ENCODE peak calls at places on chromosomes 1 and 21, in four cellular contexts. L is left ventricle myocardium inferior, F is ovary, J is tibial nerve. D is an unnamed sample. For H3K4me1, the result is how much of the 10 kb centered on the place peaks cover.

GRCh38 chr1:189357317-189357716 is 1120.3 kb downstream of the BRINP3 start:
- DNase-seq in L (no peak), F (no peak), J (no peak), D (no peak)

GRCh38 chr1:34684246-34684645 is 70.6 kb upstream of the GJB5 start:
- DNase-seq in L (no peak), F (no peak), J (no peak), D (no peak)

GRCh38 chr1:193066606-193067005 is 7.2 kb downstream of the RO60 start:
- DNase-seq in L (no peak), F (no peak), J (no peak), D (no peak)

GRCh38 chr21:43866659-43867331 is 1.8 kb downstream of the AGPAT3 start:
- DNase-seq in L (no peak), F (no peak), J (no peak), D (no peak)

GRCh38 chr1:156943756-156944155 is 23.3 kb downstream of the LRRC71 start:
- DNase-seq in L (no peak), F (no peak), J (no peak), D (no peak)

GRCh38 chr1:161068306-161069200 is 1.1 kb downstream of the ARHGAP30 start:
- DNase-seq in L (peak), F (no peak), J (no peak), D (peak)

GRCh38 chr1:234644928-234645327 is 35.0 kb upstream of the IRF2BP2 start:
- DNase-seq in L (no peak), F (no peak), J (no peak), D (no peak)

GRCh38 chr1:45508295-45509151 is 8.4 kb downstream of the MMACHC start:
- DNase-seq in L (no peak), F (no peak), J (no peak), D (no peak)

GRCh38 chr1:205450448-205450847 is 5.4 kb downstream of the BLACAT1 start:
- DNase-seq in L (no peak), F (no peak), J (no peak), D (no peak)

GRCh38 chr1:89550995-89551394 is 26.4 kb downstream of the LRRC8B start:
- DNase-seq in L (no peak), F (no peak), J (no peak), D (no peak)

GRCh38 chr1:92329356-92330129 is 30.7 kb downstream of the RPAP2 start:
- DNase-seq in L (no peak), F (no peak), J (no peak), D (no peak)

GRCh38 chr1:179742717-179743678 is at the start of gene FAM163A:
- DNase-seq in L (no peak), F (no peak), J (no peak), D (no peak)

GRCh38 chr1:44240802-44241671 is 27.8 kb downstream of the DMAP1 start:
- DNase-seq in L (no peak), F (no peak), J (no peak), D (no peak)

GRCh38 chr1:175481126-175482071 is 262.0 kb downstream of the TNR start:
- DNase-seq in L (no peak), F (no peak), J (no peak), D (no peak)

GRCh38 chr1:184354719-184355118 is 32.1 kb upstream of the C1orf21 start:
- DNase-seq in L (no peak), F (no peak), J (no peak), D (no peak)

GRCh38 chr1:226629896-226630550 is 81.5 kb downstream of the STUM start:
- DNase-seq in L (no peak), F (peak), J (no peak), D (no peak)

GRCh38 chr1:207959141-207959825 is 48.4 kb upstream of the CD34 start:
- DNase-seq in L (peak), F (peak), J (peak), D (peak)

GRCh38 chr1:24186031-24186710 is 918 bp downstream of the IFNLR1 start:
- DNase-seq in L (no peak), F (no peak), J (no peak), D (no peak)

GRCh38 chr1:40841602-40842001 is 20.6 kb downstream of the CITED4 start:
- DNase-seq in L (no peak), F (no peak), J (no peak), D (no peak)

GRCh38 chr1:248849637-248850036 is 9.2 kb downstream of the ZNF692 start:
- DNase-seq in L (no peak), F (no peak), J (no peak), D (no peak)

GRCh38 chr1:30911061-30911954 is 2.8 kb upstream of the SDC3 start:
- DNase-seq in L (peak), F (peak), J (peak), D (peak)

GRCh38 chr1:225834417-225835329 is 24.7 kb downstream of the EPHX1 start:
- DNase-seq in L (peak), F (peak), J (peak), D (no peak)

GRCh38 chr1:90782046-90782445 is 64.9 kb upstream of the BARHL2 start:
- DNase-seq in L (no peak), F (no peak), J (no peak), D (no peak)

GRCh38 chr1:182604835-182605164 is 611 bp upstream of the RGS16 start:
- DNase-seq in L (no peak), F (no peak), J (no peak), D (no peak)

GRCh38 chr1:31800677-31800967 is 15.2 kb downstream of the SPOCD1 start:
- DNase-seq in L (no peak), F (peak), J (no peak), D (no peak)

GRCh38 chr1:93448292-93448982 is 519 bp downstream of the FNBP1L start:
- DNase-seq in L (peak), F (peak), J (no peak), D (peak)

GRCh38 chr1:91613594-91613993 is 112.9 kb downstream of the CDC7 start:
- DNase-seq in L (no peak), F (no peak), J (no peak), D (no peak)

GRCh38 chr1:153120945-153121344 is 7.6 kb upstream of the SPRR2F start:
- DNase-seq in L (no peak), F (no peak), J (no peak), D (no peak)

GRCh38 chr1:48225579-48225978 is 3.1 kb downstream of the SLC5A9 start:
- DNase-seq in L (no peak), F (no peak), J (no peak), D (no peak)

GRCh38 chr1:24886241-24886640 is 43.8 kb downstream of the RUNX3 start:
- DNase-seq in L (no peak), F (peak), J (no peak), D (no peak)

GRCh38 chr1:42173155-42173933 is 8.8 kb upstream of the GUCA2A start:
- DNase-seq in L (peak), F (peak), J (peak), D (peak)

GRCh38 chr1:9714257-9714718 is 62.8 kb downstream of the PIK3CD start:
- DNase-seq in L (no peak), F (no peak), J (no peak), D (no peak)
- H3K4me1 ChIP-seq in L (under half), F (under half), J (under half), D (under half)

GRCh38 chr21:37449302-37449937 is 82.8 kb downstream of the DYRK1A start:
- DNase-seq in L (no peak), F (no peak), J (no peak), D (no peak)
- H3K4me1 ChIP-seq in L (half or more), F (under half), J (half or more), D (half or more)

DNA sequence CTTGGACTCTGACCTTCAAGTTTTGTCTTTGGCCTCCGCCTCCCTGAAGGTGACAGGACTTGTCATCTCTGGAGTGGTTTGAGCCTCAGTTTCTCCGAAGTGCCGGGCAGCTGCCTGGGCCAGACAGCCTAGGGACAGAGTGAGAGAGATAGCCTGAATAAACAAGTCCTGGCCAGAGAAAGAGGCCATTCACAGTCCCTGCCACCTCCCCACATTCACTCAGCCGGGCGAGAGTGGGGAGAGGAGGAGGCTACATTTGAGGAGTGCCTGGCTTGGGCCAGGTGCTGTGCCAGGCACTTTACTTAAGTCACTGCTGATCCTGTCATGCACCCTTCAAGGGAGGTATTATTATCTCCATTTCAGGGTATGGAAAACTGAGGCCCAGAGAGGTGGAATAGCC is 3.5 kb downstream of the EXTL1 start:
- DNase-seq in L (no peak), F (no peak), J (no peak), D (no peak)
- H3K4me1 ChIP-seq in L (half or more), F (under half), J (half or more), D (under half)

GRCh38 chr1:28021064-28021463 is 61.3 kb downstream of the XKR8 start:
- DNase-seq in L (no peak), F (no peak), J (no peak), D (no peak)
- H3K4me1 ChIP-seq in L (under half), F (under half), J (under half), D (under half)

GRCh38 chr1:148263128-148263905 is 111.2 kb upstream of the NBPF11 start:
- DNase-seq in L (peak), F (peak), J (no peak), D (peak)
- H3K4me1 ChIP-seq in L (under half), F (under half), J (under half), D (under half)

GRCh38 chr1:2314297-2314802 is 77.0 kb downstream of the MORN1 start:
- DNase-seq in L (peak), F (peak), J (peak), D (peak)
- H3K4me1 ChIP-seq in L (half or more), F (under half), J (half or more), D (under half)

GRCh38 chr1:8419172-8419571 is 101.3 kb downstream of the SLC45A1 start:
- DNase-seq in L (no peak), F (no peak), J (no peak), D (no peak)

GRCh38 chr1:8418301-8418700 is 100.4 kb downstream of the SLC45A1 start:
- DNase-seq in L (no peak), F (no peak), J (no peak), D (no peak)

GRCh38 chr1:8419861-8420260 is 101.9 kb downstream of the SLC45A1 start:
- DNase-seq in L (no peak), F (no peak), J (no peak), D (no peak)

GRCh38 chr1:8421721-8422120 is 103.8 kb downstream of the SLC45A1 start:
- DNase-seq in L (no peak), F (no peak), J (no peak), D (no peak)

DNA sequence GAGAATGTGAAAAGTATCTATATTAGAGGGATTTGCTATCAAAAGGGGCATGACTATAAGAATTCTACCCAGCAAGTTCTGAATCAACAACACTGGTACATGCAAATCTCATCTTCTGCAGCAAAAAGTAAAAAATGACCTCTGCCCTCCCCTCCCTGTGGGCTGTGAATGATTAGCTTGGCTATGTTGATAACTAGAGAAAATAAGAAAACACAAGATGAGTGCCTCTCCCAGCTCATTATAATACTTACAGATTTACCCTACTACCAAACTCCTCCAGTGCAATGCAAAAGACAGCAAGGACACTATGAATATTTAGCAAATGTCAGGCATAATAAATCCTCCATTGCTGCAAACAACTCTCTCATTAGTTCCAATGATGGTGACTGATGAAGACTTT is 102.4 kb downstream of the SLC45A1 start:
- DNase-seq in L (no peak), F (no peak), J (no peak), D (no peak)
- H3K4me1 ChIP-seq in L (half or more), F (under half), J (half or more), D (half or more)

GRCh38 chr1:204084247-204084772 is 11.4 kb downstream of the SOX13 start:
- DNase-seq in L (peak), F (no peak), J (no peak), D (peak)
- H3K4me1 ChIP-seq in L (half or more), F (under half), J (half or more), D (half or more)

GRCh38 chr1:33344896-33345295 is 24.0 kb upstream of the A3GALT2 start:
- DNase-seq in L (no peak), F (no peak), J (no peak), D (no peak)
- H3K4me1 ChIP-seq in L (half or more), F (under half), J (half or more), D (half or more)

GRCh38 chr1:10744654-10745238 is 51.7 kb downstream of the CASZ1 start:
- DNase-seq in L (peak), F (no peak), J (no peak), D (no peak)
- H3K4me1 ChIP-seq in L (half or more), F (under half), J (under half), D (under half)